ENCODE peak calls at places on chromosomes 6 and 20, in five cellular contexts. R, D, Y, A and G are unnamed samples.
A peak's percentile ranks its signal among the peaks of the same experiment; 100 is the strongest.

GRCh38 chr6:62286470-62286843 is 432 bp upstream of the KHDRBS2 start:
- DNase-seq in Y (no peak), D (no peak), R (no peak), A (no peak), G (no peak)

GRCh38 chr6:46281110-46281509 is 110.3 kb upstream of the ENPP5 start:
- DNase-seq in D (no peak), Y (no peak), R (no peak), A (peak; percentile 8), G (no peak)

GRCh38 chr6:79702701-79703100 is 71.6 kb downstream of the SH3BGRL2 start:
- DNase-seq in R (no peak), D (no peak), Y (no peak), A (no peak), G (no peak)

GRCh38 chr6:77502966-77503365 is 39.7 kb upstream of the HTR1B start:
- DNase-seq in R (no peak), A (peak; percentile 34), D (no peak), Y (no peak), G (no peak)

GRCh38 chr6:99189823-99190721 is 159.4 kb downstream of the FAXC start:
- DNase-seq in Y (no peak), R (no peak), A (no peak), D (no peak), G (no peak)

GRCh38 chr20:19885981-19886665 is 128.1 kb downstream of the RIN2 start:
- DNase-seq in Y (peak; percentile 84), R (peak; percentile 61), D (peak; percentile 77), A (peak; percentile 52), G (peak; percentile 16)

GRCh38 chr20:7171911-7172310 is 404.4 kb downstream of the BMP2 start:
- DNase-seq in R (no peak), Y (no peak), A (peak; percentile 94), D (peak; percentile 54), G (no peak)

GRCh38 chr6:16436550-16436949 is 198.2 kb downstream of the GMPR start:
- DNase-seq in A (no peak), D (no peak), Y (no peak), R (no peak), G (no peak)

GRCh38 chr6:119347466-119348307 is 1.9 kb downstream of the MAN1A1 start:
- DNase-seq in A (peak; percentile 11), R (peak; percentile 52), Y (no peak), D (peak; percentile 38), G (no peak)

GRCh38 chr6:53281518-53282215 is 67.1 kb downstream of the ELOVL5 start:
- DNase-seq in A (no peak), Y (no peak), R (no peak), D (no peak), G (no peak)

GRCh38 chr6:153312633-153313032 is 181.6 kb upstream of the RGS17 start:
- DNase-seq in R (peak; percentile 67), D (peak; percentile 69), Y (peak; percentile 55), A (peak; percentile 51), G (peak; percentile 86)

GRCh38 chr6:126113261-126113660 is 126.9 kb downstream of the TRMT11 start:
- DNase-seq in R (no peak), D (no peak), Y (no peak), A (no peak), G (no peak)

GRCh38 chr6:43916924-43917877 is 147.2 kb downstream of the VEGFA start:
- DNase-seq in A (no peak), R (peak; percentile 63), D (no peak), Y (no peak), G (no peak)

GRCh38 chr6:30075094-30075986 is at the start of gene RNF39:
- DNase-seq in R (no peak), Y (no peak), A (no peak), D (peak; percentile 78), G (no peak)

GRCh38 chr20:19560876-19561480 is 197.1 kb upstream of the RIN2 start:
- DNase-seq in Y (no peak), A (no peak), D (no peak), R (no peak), G (no peak)

GRCh38 chr6:28772480-28773381 is 151.1 kb downstream of the TRIM27 start:
- DNase-seq in Y (no peak), R (no peak), A (no peak), D (no peak), G (no peak)

GRCh38 chr20:41135187-41135887 is 2.0 kb upstream of the PLCG1 start:
- DNase-seq in A (no peak), R (peak; percentile 61), Y (peak; percentile 53), D (peak; percentile 70), G (peak; percentile 62)

GRCh38 chr20:4059631-4060030 is 44.3 kb upstream of the RNF24 start:
- DNase-seq in D (no peak), Y (peak; percentile 39), R (no peak), A (no peak), G (no peak)

GRCh38 chr20:44496976-44497375 is 21.3 kb downstream of the TTPAL start:
- DNase-seq in Y (no peak), D (peak; percentile 98), A (peak; percentile 93), R (no peak), G (no peak)

GRCh38 chr6:84872996-84873395 is 108.6 kb upstream of the TBX18 start:
- DNase-seq in D (no peak), Y (no peak), R (no peak), A (no peak), G (peak; percentile 19)
- H3K4me3 ChIP-seq in D (no peak overlapping the region), Y (no peak overlapping the region), R (no peak overlapping the region), A (no peak overlapping the region), G (no peak overlapping the region)

DNA sequence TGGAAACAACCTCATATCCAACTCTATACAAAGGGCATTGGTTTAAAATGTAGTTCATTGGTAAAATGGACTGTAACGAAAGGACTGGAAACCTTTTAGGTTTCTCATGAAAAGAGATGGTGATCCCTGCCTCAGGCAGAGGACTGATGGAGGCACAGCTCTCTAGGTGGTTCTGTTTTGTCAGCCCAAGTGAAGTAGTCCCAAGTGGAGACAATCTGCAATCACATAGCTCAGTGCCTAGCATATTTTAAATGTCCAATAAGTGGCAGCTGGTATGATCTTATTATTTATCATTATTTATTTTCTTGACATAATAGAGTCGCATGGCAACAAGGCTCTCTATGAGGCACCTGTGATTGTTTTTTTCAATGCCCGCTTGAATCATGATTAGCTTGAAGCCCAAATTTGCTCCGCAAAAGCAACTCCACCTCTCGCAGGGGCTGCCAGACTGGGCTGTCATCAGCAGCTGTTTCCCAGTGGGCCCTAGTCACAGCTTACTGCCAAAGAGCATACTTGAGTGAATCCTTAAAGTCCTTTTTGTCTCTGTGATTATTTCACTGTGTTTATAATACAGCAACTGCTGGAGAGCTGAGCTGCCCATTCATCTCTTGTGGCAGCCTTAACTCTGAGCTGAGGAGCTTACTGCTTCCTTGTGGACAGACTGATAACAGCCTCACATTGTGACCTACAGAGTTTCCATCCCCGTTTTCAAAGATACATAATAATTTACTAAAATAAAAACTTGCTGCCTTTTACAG is 19.7 kb upstream of the ENPP1 start:
- DNase-seq in Y (no peak), D (peak; percentile 13), A (peak; percentile 48), R (no peak), G (peak; percentile 44)
- TF ChIP-seq CTCF in Y (no peak), D (peak; percentile 33), A (peak; percentile 36), R (no peak), G (peak; percentile 35)

DNA sequence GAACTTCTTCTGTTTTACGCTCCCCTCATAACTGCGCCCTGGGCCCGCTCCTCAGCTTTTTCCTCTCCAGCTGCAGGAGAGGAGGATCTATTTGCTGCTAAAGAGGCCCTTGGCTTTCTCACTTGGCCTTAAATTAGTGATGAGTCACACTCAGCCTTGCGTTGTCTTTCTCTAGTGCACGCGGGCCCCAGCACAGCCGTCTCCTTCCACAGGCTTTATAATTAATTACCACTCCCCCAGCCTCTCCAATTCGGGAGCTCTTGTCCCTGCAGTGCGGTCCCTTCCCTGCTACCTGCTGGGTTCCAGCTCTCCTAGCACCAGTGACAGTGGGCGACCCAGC is 25.2 kb downstream of the PACSIN1 start:
- DNase-seq in R (no peak), A (peak; percentile 53), D (no peak), Y (no peak), G (peak; percentile 70)
- H3K4me3 ChIP-seq in R (no peak overlapping the region), A (no peak overlapping the region), D (no peak overlapping the region), Y (no peak overlapping the region), G (no peak overlapping the region)

DNA sequence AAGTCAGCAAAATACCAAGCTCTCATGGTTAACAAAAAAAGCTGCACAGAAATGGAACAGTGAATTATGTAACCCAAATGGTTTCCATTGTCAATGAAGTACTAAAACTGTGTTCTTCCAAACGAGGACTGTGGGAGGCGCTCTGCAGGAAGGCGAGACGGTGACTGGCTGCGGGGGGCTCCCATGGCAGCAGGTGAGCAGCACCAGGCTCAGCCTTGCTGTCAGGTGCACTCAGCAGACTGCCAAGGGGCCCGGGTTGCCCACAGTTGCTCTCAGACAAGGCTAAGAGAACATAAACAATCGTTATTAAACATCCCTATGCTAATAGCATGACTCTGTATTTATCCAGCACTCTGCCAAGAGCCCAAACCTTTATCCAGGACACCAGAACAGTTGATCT is 630.3 kb upstream of the ARID1B start:
- DNase-seq in D (no peak), A (no peak), Y (no peak), R (no peak), G (no peak)
- TF ChIP-seq CTCF in D (no peak), A (no peak), Y (no peak), R (no peak), G (no peak)